ENCODE peak calls at places on chromosomes 4 and X, in seven cellular contexts. O is activated T-cell treated with anti-CD3 and anti-CD28 coated beads for 1 hour; W is NCI-H345; F is smooth muscle cell of the brain vasculature; N is A673; E is left ventricle myocardium inferior; T is stimulated activated CD4-positive, alpha-beta T cell treated with anti-CD3 and anti-CD28 coated beads, TNF-alpha, amount 100 ng/mL, for 4 hours. X is an unnamed sample.

GRCh38 chr4:93066746-93067145 is 761.8 kb upstream of the ATOH1 start:
- DNase-seq in F (no peak), O (no peak), T (no peak), N (peak), W (no peak), E (no peak), X (peak)

GRCh38 chr4:2393353-2394270 is 24.8 kb downstream of the ZFYVE28 start:
- DNase-seq in O (no peak), E (no peak), N (peak), F (no peak), W (no peak), T (no peak), X (no peak)

GRCh38 chrX:72026341-72027023 is 105.2 kb downstream of the RTL5 start:
- DNase-seq in W (no peak), F (no peak), O (no peak), E (no peak), N (no peak), T (no peak), X (no peak)

GRCh38 chr4:155888171-155888570 is 15.3 kb upstream of the TDO2 start:
- DNase-seq in F (no peak), W (no peak), T (no peak), N (no peak), E (no peak), O (no peak), X (peak)

GRCh38 chrX:46559062-46559461 is 13.8 kb upstream of the ZNF674 start:
- DNase-seq in W (no peak), O (no peak), F (no peak), N (no peak), E (peak), T (no peak), X (no peak)

GRCh38 chr4:8323947-8324555 is 54.5 kb downstream of the HTRA3 start:
- DNase-seq in O (no peak), W (no peak), F (no peak), E (no peak), N (no peak), T (no peak), X (peak)

GRCh38 chrX:124421898-124422622 is 75.7 kb downstream of the SH2D1A start:
- DNase-seq in T (no peak), N (no peak), E (no peak), F (no peak), O (no peak), W (no peak), X (peak)

GRCh38 chr4:74464291-74464690 is 19.4 kb downstream of the AREG start:
- DNase-seq in N (no peak), W (no peak), O (no peak), F (no peak), E (no peak), T (no peak), X (no peak)

GRCh38 chrX:42497356-42497755 is 280.6 kb downstream of the PPP1R2C start:
- DNase-seq in W (no peak), T (no peak), O (no peak), N (no peak), F (no peak), E (no peak), X (no peak)

GRCh38 chr4:165398570-165398969 is 19.8 kb downstream of the CPE start:
- DNase-seq in N (peak), E (no peak), W (peak), O (no peak), T (no peak), F (no peak), X (no peak)

GRCh38 chr4:1473718-1474117 is 67.5 kb upstream of the NKX1-1 start:
- DNase-seq in O (no peak), E (no peak), F (no peak), N (no peak), W (no peak), T (no peak), X (no peak)

GRCh38 chr4:97152159-97152558 is 991.1 kb downstream of the STPG2 start:
- DNase-seq in E (no peak), O (no peak), T (no peak), N (no peak), F (no peak), W (no peak), X (peak)

GRCh38 chr4:142883433-142883832 is 37.3 kb upstream of the INPP4B start:
- DNase-seq in O (no peak), T (no peak), N (peak), F (no peak), E (no peak), W (no peak), X (no peak)

GRCh38 chrX:46840946-46841740 is 4.3 kb downstream of the RP2 start:
- DNase-seq in F (no peak), N (peak), T (no peak), E (no peak), O (no peak), W (peak), X (no peak)

GRCh38 chr4:89998350-89999098 is 103.9 kb downstream of the MMRN1 start:
- DNase-seq in T (no peak), E (no peak), O (no peak), N (no peak), F (no peak), W (no peak), X (no peak)

GRCh38 chr4:139736661-139737060 is 71.0 kb downstream of the MGST2 start:
- DNase-seq in N (no peak), O (no peak), T (no peak), F (no peak), E (no peak), W (no peak), X (no peak)

GRCh38 chrX:12058087-12058486 is 80.2 kb upstream of the FRMPD4 start:
- DNase-seq in E (no peak), T (no peak), N (no peak), F (no peak), W (no peak), O (no peak), X (peak)

GRCh38 chrX:102658551-102658950 is 7.3 kb downstream of the GPRASP1 start:
- DNase-seq in O (no peak), T (no peak), W (no peak), E (no peak), N (no peak), F (no peak), X (no peak)

GRCh38 chrX:10992110-10992509 is 119.0 kb upstream of the HCCS start:
- DNase-seq in O (no peak), T (no peak), N (no peak), F (no peak), E (no peak), W (no peak), X (no peak)

GRCh38 chr4:177391287-177391686 is 51.0 kb downstream of the AGA start:
- DNase-seq in W (no peak), O (no peak), T (no peak), F (no peak), E (no peak), N (no peak), X (no peak)

GRCh38 chrX:140163376-140164159 is 198.2 kb upstream of the CXorf66 start:
- DNase-seq in O (no peak), T (no peak), F (no peak), W (no peak), N (peak), E (no peak), X (no peak)

GRCh38 chr4:76704133-76704881 is 193.6 kb downstream of the SOWAHB start:
- DNase-seq in N (peak), O (no peak), W (peak), E (no peak), T (no peak), F (no peak), X (peak)

GRCh38 chr4:35124116-35124515 is 1120.2 kb downstream of the ARAP2 start:
- DNase-seq in E (no peak), F (no peak), T (no peak), N (no peak), O (no peak), W (no peak), X (peak)

GRCh38 chrX:79146552-79147390 is 2.3 kb downstream of the GPR174 start:
- DNase-seq in T (no peak), E (no peak), F (no peak), O (no peak), N (peak), W (no peak), X (no peak)

GRCh38 chrX:57453901-57454300 is 137.9 kb upstream of the ZXDB start:
- DNase-seq in W (no peak), E (no peak), T (no peak), N (peak), O (no peak), F (no peak), X (no peak)

GRCh38 chr4:143341186-143341755 is 4.6 kb downstream of the GAB1 start:
- DNase-seq in O (no peak), E (no peak), N (no peak), F (no peak), W (peak), T (no peak), X (no peak)

GRCh38 chrX:9670136-9670905 is 95.3 kb downstream of the GPR143 start:
- DNase-seq in F (no peak), T (no peak), N (peak), W (no peak), E (no peak), O (no peak), X (no peak)

GRCh38 chr4:80918004-80918403 is 112.5 kb upstream of the BMP3 start:
- DNase-seq in T (no peak), E (no peak), O (no peak), W (no peak), N (no peak), F (no peak), X (peak)

GRCh38 chr4:53450773-53451172 is 73.3 kb downstream of the FIP1L1 start:
- DNase-seq in E (no peak), N (no peak), W (no peak), O (no peak), T (no peak), F (no peak), X (no peak)

GRCh38 chrX:24877854-24878650 is 137.7 kb downstream of the ARX start:
- DNase-seq in N (no peak), F (no peak), O (no peak), T (no peak), W (no peak), E (no peak), X (no peak)

GRCh38 chr4:186691396-186691795 is 32.3 kb downstream of the FAT1 start:
- DNase-seq in F (no peak), E (no peak), N (no peak), T (no peak), O (no peak), W (no peak), X (no peak)

X was measured in foreskin keratinocyte.